ENCODE peak calls at places on chromosomes 12 and 14, in eight cellular contexts. F is foreskin keratinocyte; T is thoracic aorta; Q is brain microvascular endothelial cell; U is aorta; M is CD4-positive, CD25-positive, alpha-beta regulatory T cell; O is caudate nucleus; J is upper lobe of right lung. B is an unnamed sample.

GRCh38 chr12:66584673-66585072 is 94.2 kb downstream of the GRIP1 start:
- DNase-seq in J (no peak), F (peak), U (no peak), T (no peak), O (no peak), M (no peak), Q (peak), B (no peak)

GRCh38 chr14:24080888-24081738 is 9.8 kb downstream of the CPNE6 start:
- DNase-seq in Q (no peak), O (peak), T (no peak), U (peak), F (peak), J (peak), M (peak), B (no peak)

GRCh38 chr14:104113631-104114420 is 24.6 kb upstream of the KIF26A start:
- DNase-seq in J (peak), O (no peak), U (peak), T (no peak), M (no peak), F (no peak), Q (no peak), B (no peak)

GRCh38 chr14:51996148-51996746 is 6.9 kb downstream of the RTRAF start:
- DNase-seq in T (no peak), F (no peak), M (peak), O (no peak), J (no peak), U (no peak), Q (peak), B (no peak)

GRCh38 chr14:106506901-106507305 is 980.5 kb downstream of the TMEM121 start:
- DNase-seq in O (no peak), F (no peak), Q (no peak), T (no peak), U (no peak), J (no peak), M (peak), B (no peak)

GRCh38 chr14:66117600-66117999 is 368.6 kb upstream of the CCDC196 start:
- DNase-seq in M (no peak), U (no peak), J (no peak), O (no peak), T (no peak), Q (peak), F (peak), B (peak)

GRCh38 chr12:67496616-67497015 is 151.9 kb upstream of the DYRK2 start:
- DNase-seq in Q (no peak), J (no peak), U (no peak), M (no peak), O (no peak), T (no peak), F (no peak), B (no peak)

GRCh38 chr14:103899316-103899715 is 28.9 kb upstream of the TDRD9 start:
- DNase-seq in O (no peak), T (no peak), M (no peak), U (no peak), F (no peak), Q (no peak), J (no peak), B (no peak)

GRCh38 chr12:131950182-131950913 is 606 bp downstream of the EP400 start:
- DNase-seq in F (no peak), Q (no peak), U (peak), J (peak), M (peak), T (no peak), O (no peak), B (no peak)

GRCh38 chr12:58976146-58976545 is 55.8 kb upstream of the LRIG3 start:
- DNase-seq in T (no peak), Q (no peak), F (no peak), U (no peak), O (no peak), M (no peak), J (no peak), B (no peak)

GRCh38 chr14:91281346-91281745 is 36.8 kb upstream of the GPR68 start:
- DNase-seq in Q (no peak), F (peak), M (no peak), T (no peak), O (no peak), J (no peak), U (peak), B (no peak)

GRCh38 chr12:69022674-69023073 is 89.7 kb upstream of the CPM start:
- DNase-seq in J (no peak), F (no peak), M (no peak), U (no peak), Q (no peak), T (no peak), O (no peak), B (no peak)

GRCh38 chr12:69023840-69024239 is 90.9 kb upstream of the CPM start:
- DNase-seq in O (no peak), F (no peak), J (no peak), T (no peak), U (no peak), Q (no peak), M (no peak), B (no peak)

GRCh38 chr12:69024413-69024812 is 91.4 kb upstream of the CPM start:
- DNase-seq in J (peak), O (no peak), F (peak), M (no peak), U (no peak), Q (no peak), T (no peak), B (peak)

GRCh38 chr12:69026341-69026740 is 93.4 kb upstream of the CPM start:
- DNase-seq in T (no peak), F (no peak), U (no peak), O (no peak), Q (no peak), J (no peak), M (no peak), B (no peak)

DNA sequence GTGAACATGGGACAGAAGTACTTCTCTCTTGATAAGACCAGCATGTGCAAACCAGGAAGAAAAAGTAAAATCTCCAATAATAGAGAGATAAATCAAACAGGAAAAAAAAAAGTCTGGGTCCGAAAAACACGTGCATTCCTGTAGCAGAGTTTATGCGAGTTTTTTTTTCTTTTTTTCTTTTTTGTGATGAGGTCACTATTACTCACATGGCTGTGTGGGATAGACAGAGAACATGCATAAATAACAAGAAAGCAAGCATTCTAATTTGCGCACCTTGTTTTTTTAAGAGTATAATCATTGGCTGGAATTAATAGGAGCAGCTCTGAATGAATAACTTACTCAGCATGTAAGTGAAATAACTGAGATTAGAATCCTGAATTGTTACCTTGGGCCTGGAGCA is 91.9 kb upstream of the CPM start:
- DNase-seq in M (no peak), Q (no peak), T (no peak), U (no peak), J (no peak), O (no peak), F (peak), B (peak)
- H3K27ac ChIP-seq in M (no peak), Q (no peak), T (no peak), U (no peak), J (peak), O (no peak), F (peak), B (peak)

DNA sequence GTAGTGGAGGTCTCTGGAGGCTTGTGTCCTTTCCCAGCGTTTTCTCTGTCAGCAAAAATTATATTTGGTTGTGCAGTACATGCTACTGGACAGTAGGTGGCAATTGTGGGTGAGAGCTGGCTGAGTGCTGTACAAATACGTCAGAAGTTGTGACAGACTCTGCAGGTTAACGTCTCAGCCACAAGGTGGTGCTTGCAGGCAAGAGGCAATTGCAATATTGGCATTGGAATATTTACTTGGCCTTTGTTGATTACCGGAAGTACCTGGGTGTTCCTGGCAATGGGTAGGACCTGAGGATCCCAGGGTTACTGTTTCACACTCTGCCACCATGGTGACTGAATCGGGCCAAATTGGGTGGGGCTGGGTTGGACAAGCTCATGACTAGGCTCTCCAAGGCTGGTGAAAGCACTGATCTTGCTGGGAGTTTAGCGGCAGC is 333.9 kb upstream of the LMO3 start:
- DNase-seq in M (peak), T (no peak), O (no peak), F (peak), Q (peak), J (peak), U (no peak), B (peak)
- H3K27ac ChIP-seq in M (no peak), T (no peak), O (no peak), F (no peak), Q (no peak), J (no peak), U (no peak), B (no peak)

DNA sequence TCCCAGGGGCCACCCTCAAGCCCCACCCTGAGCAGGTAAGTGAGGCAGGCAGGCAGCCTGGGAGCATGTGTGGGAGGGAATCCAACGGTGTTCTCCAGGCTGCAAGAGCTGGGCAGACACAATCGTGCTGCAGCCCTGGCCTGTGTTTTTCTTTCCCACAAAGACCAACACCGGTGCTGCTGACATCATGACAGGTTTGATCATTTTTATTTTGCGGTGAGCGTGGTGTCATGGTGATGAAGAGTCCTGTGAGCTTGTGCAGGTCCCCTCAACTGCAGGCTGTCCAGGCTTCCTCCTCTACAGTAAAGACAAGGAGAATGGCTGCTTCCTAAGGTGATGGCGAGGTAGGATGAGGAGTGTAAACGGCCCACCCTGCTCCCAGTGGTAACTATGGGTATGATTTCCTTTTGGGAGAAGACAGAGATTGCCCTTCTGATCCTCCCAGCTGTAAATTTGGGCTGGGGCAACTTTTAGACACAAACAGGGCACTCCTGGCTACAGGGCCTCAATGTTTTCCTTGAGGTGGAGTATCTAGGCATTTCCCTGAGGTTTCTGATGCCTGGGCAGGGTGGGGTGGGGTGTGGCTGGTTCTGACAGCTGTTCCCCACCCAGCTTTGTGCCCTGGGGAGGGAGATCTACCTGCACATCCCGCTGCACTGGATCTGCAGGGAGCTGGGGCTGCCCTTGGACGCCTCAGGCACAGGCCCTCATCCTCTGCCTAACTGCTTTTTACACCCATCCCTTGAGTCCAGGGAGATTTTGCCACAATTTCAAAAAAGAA is 109.1 kb downstream of the VCPKMT start:
- DNase-seq in F (peak), O (no peak), U (no peak), M (no peak), J (no peak), T (no peak), Q (no peak), B (peak)
- H3K27ac ChIP-seq in F (peak), O (no peak), U (no peak), M (no peak), J (no peak), T (no peak), Q (no peak), B (peak)

GRCh38 chr12:124833693-124834122 is 30.0 kb downstream of the SCARB1 start:
- DNase-seq in M (no peak), U (no peak), Q (peak), F (no peak), J (no peak), O (peak), T (no peak), B (no peak)
- H3K27ac ChIP-seq in M (no peak), U (no peak), Q (no peak), F (no peak), J (no peak), O (peak), T (no peak), B (no peak)

GRCh38 chr14:64717870-64718269 is 13.6 kb downstream of the PLEKHG3 start:
- DNase-seq in F (peak), T (no peak), O (no peak), Q (no peak), J (no peak), M (no peak), U (peak), B (no peak)
- H3K27ac ChIP-seq in F (peak), T (peak), O (peak), Q (no peak), J (peak), M (no peak), U (no peak), B (peak)

GRCh38 chr12:110888256-110888991 is 32.0 kb downstream of the MYL2 start:
- DNase-seq in O (no peak), U (no peak), T (no peak), F (no peak), Q (no peak), M (no peak), J (no peak), B (no peak)
- H3K27ac ChIP-seq in O (no peak), U (no peak), T (no peak), F (no peak), Q (no peak), M (no peak), J (no peak), B (no peak)

DNA sequence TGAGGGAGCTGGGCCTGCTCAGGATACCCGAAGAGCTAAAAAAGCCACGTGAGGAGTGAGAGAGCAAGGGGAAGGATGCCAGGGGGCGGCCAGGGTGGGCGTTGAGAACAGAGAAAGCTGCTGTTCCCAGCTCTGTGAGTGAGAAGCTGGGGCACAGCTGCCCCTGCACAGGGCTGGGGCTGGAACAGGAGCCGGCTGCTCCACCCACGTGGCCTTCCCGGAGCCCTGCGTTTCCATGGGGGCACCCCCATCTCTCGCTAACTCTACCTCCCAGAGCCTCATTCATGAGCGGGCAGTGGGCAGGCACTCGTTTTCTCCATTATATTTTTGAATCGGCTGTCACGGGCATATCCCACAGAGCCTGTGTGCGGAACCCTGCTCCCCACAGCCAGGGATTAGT is 42.7 kb downstream of the RFLNA start:
- DNase-seq in Q (no peak), O (peak), M (no peak), F (no peak), U (no peak), J (no peak), T (no peak), B (no peak)
- H3K27ac ChIP-seq in Q (no peak), O (no peak), M (no peak), F (no peak), U (no peak), J (no peak), T (no peak), B (no peak)

DNA sequence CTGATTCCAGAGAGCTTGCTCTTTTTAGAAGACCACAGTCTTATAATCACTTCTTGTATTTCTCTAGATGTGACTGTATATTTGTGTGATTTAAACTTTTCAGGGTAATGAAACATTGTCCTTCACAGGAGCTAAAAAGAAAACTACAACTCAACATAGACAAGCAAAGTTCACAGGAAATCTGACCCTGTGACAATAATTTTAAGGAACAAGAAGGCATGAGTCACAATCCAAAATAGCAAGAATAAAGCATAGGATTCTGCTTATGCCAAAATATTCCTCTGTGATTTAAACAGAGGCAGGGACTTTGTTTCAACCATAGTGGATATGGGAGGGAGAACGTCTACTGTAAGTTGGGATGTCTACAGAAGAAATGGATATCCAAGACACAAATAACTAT is 44.3 kb downstream of the GPR65 start:
- DNase-seq in T (no peak), F (no peak), J (no peak), U (no peak), Q (no peak), O (no peak), M (no peak), B (no peak)
- H3K27ac ChIP-seq in T (no peak), F (no peak), J (peak), U (no peak), Q (no peak), O (no peak), M (no peak), B (no peak)

GRCh38 chr12:117599849-117600248 is 238.4 kb upstream of the NOS1 start:
- DNase-seq in T (no peak), O (no peak), M (no peak), J (no peak), Q (no peak), U (no peak), F (no peak), B (peak)
- H3K27ac ChIP-seq in T (no peak), O (no peak), M (no peak), J (no peak), Q (no peak), U (no peak), F (no peak), B (no peak)

B was measured in epithelial cell of prostate.